ENCODE peak calls at places on chromosomes 7 and 10, in seven cellular contexts. One of them, this sample, is unnamed. For H3K9me3 and H3K4me1, the result is how much of the 10 kb centered on the place peaks cover.

GRCh38 chr10:6347391-6347951 is 144.7 kb downstream of the PFKFB3 start:
- DNase-seq in cardiac muscle cell: no peak
- DNase-seq in lower lobe of right lung: no peak
- DNase-seq in IMR-90: peak
- DNase-seq in suprapubic skin: no peak
- DNase-seq in adrenal gland: peak
- DNase-seq in PC-3: no peak
- DNase-seq in this sample: no peak

GRCh38 chr10:103350522-103351260 is at the start of gene PCGF6:
- DNase-seq in cardiac muscle cell: peak
- DNase-seq in suprapubic skin: peak
- DNase-seq in PC-3: peak
- DNase-seq in IMR-90: peak
- DNase-seq in lower lobe of right lung: peak
- DNase-seq in adrenal gland: peak
- DNase-seq in this sample: peak

GRCh38 chr10:11210211-11210922 is 192.7 kb downstream of the CELF2 start:
- DNase-seq in adrenal gland: no peak
- DNase-seq in lower lobe of right lung: no peak
- DNase-seq in PC-3: no peak
- DNase-seq in cardiac muscle cell: no peak
- DNase-seq in IMR-90: no peak
- DNase-seq in suprapubic skin: no peak
- DNase-seq in this sample: no peak

GRCh38 chr7:7183833-7184463 is 1.6 kb downstream of the C1GALT1 start:
- DNase-seq in adrenal gland: no peak
- DNase-seq in cardiac muscle cell: no peak
- DNase-seq in lower lobe of right lung: no peak
- DNase-seq in suprapubic skin: no peak
- DNase-seq in IMR-90: no peak
- DNase-seq in PC-3: peak
- DNase-seq in this sample: no peak

GRCh38 chr10:98299341-98299740 is 31.3 kb upstream of the LOXL4 start:
- DNase-seq in adrenal gland: no peak
- DNase-seq in cardiac muscle cell: peak
- DNase-seq in lower lobe of right lung: no peak
- DNase-seq in PC-3: no peak
- DNase-seq in suprapubic skin: no peak
- DNase-seq in IMR-90: peak
- DNase-seq in this sample: no peak

GRCh38 chr7:31443457-31443856 is 70.4 kb upstream of the ITPRID1 start:
- DNase-seq in lower lobe of right lung: no peak
- DNase-seq in adrenal gland: peak
- DNase-seq in PC-3: peak
- DNase-seq in cardiac muscle cell: peak
- DNase-seq in suprapubic skin: no peak
- DNase-seq in IMR-90: peak
- DNase-seq in this sample: no peak

GRCh38 chr7:121373177-121373576 is 22.9 kb downstream of the FAM3C start:
- DNase-seq in lower lobe of right lung: no peak
- DNase-seq in PC-3: no peak
- DNase-seq in IMR-90: no peak
- DNase-seq in adrenal gland: no peak
- DNase-seq in suprapubic skin: no peak
- DNase-seq in cardiac muscle cell: no peak
- DNase-seq in this sample: no peak

GRCh38 chr10:94047302-94047701 is 53.6 kb downstream of the PLCE1 start:
- DNase-seq in IMR-90: no peak
- DNase-seq in suprapubic skin: no peak
- DNase-seq in lower lobe of right lung: no peak
- DNase-seq in PC-3: no peak
- DNase-seq in adrenal gland: no peak
- DNase-seq in cardiac muscle cell: no peak
- DNase-seq in this sample: no peak

GRCh38 chr7:129401968-129402860 is 32.0 kb upstream of the STRIP2 start:
- DNase-seq in IMR-90: no peak
- DNase-seq in suprapubic skin: no peak
- DNase-seq in cardiac muscle cell: no peak
- DNase-seq in adrenal gland: no peak
- DNase-seq in lower lobe of right lung: no peak
- DNase-seq in PC-3: peak
- DNase-seq in this sample: no peak

GRCh38 chr10:129631870-129632623 is 165.0 kb downstream of the MGMT start:
- DNase-seq in IMR-90: no peak
- DNase-seq in lower lobe of right lung: no peak
- DNase-seq in PC-3: no peak
- DNase-seq in suprapubic skin: no peak
- DNase-seq in cardiac muscle cell: no peak
- DNase-seq in adrenal gland: no peak
- DNase-seq in this sample: no peak
- H3K9me3 ChIP-seq in IMR-90: under half
- H3K9me3 ChIP-seq in lower lobe of right lung: under half
- H3K9me3 ChIP-seq in PC-3: under half
- H3K9me3 ChIP-seq in suprapubic skin: under half
- H3K9me3 ChIP-seq in cardiac muscle cell: under half
- H3K9me3 ChIP-seq in adrenal gland: under half
- H3K9me3 ChIP-seq in this sample: under half

GRCh38 chr7:99619571-99620130 is 2.9 kb downstream of the ZSCAN25 start:
- DNase-seq in cardiac muscle cell: no peak
- DNase-seq in PC-3: no peak
- DNase-seq in suprapubic skin: no peak
- DNase-seq in adrenal gland: no peak
- DNase-seq in lower lobe of right lung: no peak
- DNase-seq in IMR-90: no peak
- DNase-seq in this sample: no peak

GRCh38 chr7:99623091-99623693 is 6.4 kb downstream of the ZSCAN25 start:
- DNase-seq in lower lobe of right lung: no peak
- DNase-seq in cardiac muscle cell: no peak
- DNase-seq in IMR-90: no peak
- DNase-seq in PC-3: no peak
- DNase-seq in adrenal gland: no peak
- DNase-seq in suprapubic skin: no peak
- DNase-seq in this sample: no peak

GRCh38 chr7:99622596-99622995 is 5.8 kb downstream of the ZSCAN25 start:
- DNase-seq in lower lobe of right lung: no peak
- DNase-seq in adrenal gland: no peak
- DNase-seq in cardiac muscle cell: no peak
- DNase-seq in suprapubic skin: no peak
- DNase-seq in IMR-90: no peak
- DNase-seq in PC-3: no peak
- DNase-seq in this sample: no peak

GRCh38 chr7:99618726-99619125 is 2.0 kb downstream of the ZSCAN25 start:
- DNase-seq in cardiac muscle cell: no peak
- DNase-seq in adrenal gland: no peak
- DNase-seq in lower lobe of right lung: no peak
- DNase-seq in suprapubic skin: no peak
- DNase-seq in IMR-90: peak
- DNase-seq in PC-3: peak
- DNase-seq in this sample: no peak

GRCh38 chr7:99621271-99621670 is 4.5 kb downstream of the ZSCAN25 start:
- DNase-seq in suprapubic skin: no peak
- DNase-seq in IMR-90: no peak
- DNase-seq in cardiac muscle cell: no peak
- DNase-seq in PC-3: no peak
- DNase-seq in adrenal gland: no peak
- DNase-seq in lower lobe of right lung: no peak
- DNase-seq in this sample: no peak
- H3K4me1 ChIP-seq in suprapubic skin: under half
- H3K4me1 ChIP-seq in IMR-90: under half
- H3K4me1 ChIP-seq in cardiac muscle cell: under half
- H3K4me1 ChIP-seq in PC-3: under half
- H3K4me1 ChIP-seq in adrenal gland: under half
- H3K4me1 ChIP-seq in lower lobe of right lung: under half
- H3K4me1 ChIP-seq in this sample: under half

GRCh38 chr10:60526024-60526585 is 136.4 kb upstream of the ANK3 start:
- DNase-seq in cardiac muscle cell: no peak
- DNase-seq in adrenal gland: no peak
- DNase-seq in suprapubic skin: no peak
- DNase-seq in IMR-90: no peak
- DNase-seq in lower lobe of right lung: no peak
- DNase-seq in PC-3: peak
- DNase-seq in this sample: no peak

GRCh38 chr10:60524541-60524940 is 134.9 kb upstream of the ANK3 start:
- DNase-seq in adrenal gland: no peak
- DNase-seq in lower lobe of right lung: no peak
- DNase-seq in cardiac muscle cell: no peak
- DNase-seq in IMR-90: peak
- DNase-seq in suprapubic skin: no peak
- DNase-seq in PC-3: no peak
- DNase-seq in this sample: no peak

GRCh38 chr10:60522617-60523016 is 132.9 kb upstream of the ANK3 start:
- DNase-seq in adrenal gland: no peak
- DNase-seq in PC-3: no peak
- DNase-seq in lower lobe of right lung: no peak
- DNase-seq in cardiac muscle cell: no peak
- DNase-seq in suprapubic skin: no peak
- DNase-seq in IMR-90: no peak
- DNase-seq in this sample: no peak

GRCh38 chr10:60518745-60519144 is 129.1 kb upstream of the ANK3 start:
- DNase-seq in adrenal gland: no peak
- DNase-seq in PC-3: no peak
- DNase-seq in suprapubic skin: no peak
- DNase-seq in lower lobe of right lung: no peak
- DNase-seq in IMR-90: no peak
- DNase-seq in cardiac muscle cell: no peak
- DNase-seq in this sample: no peak

DNA sequence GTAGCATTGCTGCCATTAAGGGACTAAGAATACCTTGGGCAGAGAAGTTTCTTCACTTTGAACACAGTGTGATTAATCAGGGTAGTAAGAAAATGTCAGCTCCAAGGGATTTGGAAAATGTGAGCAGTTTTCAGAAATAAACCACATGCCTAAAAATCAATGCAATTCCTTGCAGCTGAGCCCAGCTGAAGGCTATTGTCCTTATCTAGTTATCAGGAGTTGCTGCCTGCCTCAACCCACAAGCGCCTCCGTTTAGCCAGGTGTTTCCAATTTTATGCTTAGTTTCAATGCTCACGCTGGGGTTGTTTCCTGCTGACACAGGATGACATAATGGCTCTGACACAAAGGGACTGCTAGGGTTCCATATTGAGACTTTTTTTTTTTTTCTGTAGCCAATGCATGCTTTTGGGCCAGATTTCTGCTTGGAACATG is 132.3 kb upstream of the ANK3 start:
- DNase-seq in suprapubic skin: no peak
- DNase-seq in cardiac muscle cell: no peak
- DNase-seq in PC-3: peak
- DNase-seq in adrenal gland: no peak
- DNase-seq in IMR-90: peak
- DNase-seq in lower lobe of right lung: no peak
- DNase-seq in this sample: no peak
- H3K4me3 ChIP-seq in suprapubic skin: no peak
- H3K4me3 ChIP-seq in cardiac muscle cell: no peak
- H3K4me3 ChIP-seq in PC-3: no peak
- H3K4me3 ChIP-seq in adrenal gland: no peak
- H3K4me3 ChIP-seq in IMR-90: no peak
- H3K4me3 ChIP-seq in lower lobe of right lung: no peak
- H3K4me3 ChIP-seq in this sample: no peak

GRCh38 chr10:35795131-35795819 is 153.2 kb upstream of the FZD8 start:
- DNase-seq in cardiac muscle cell: no peak
- DNase-seq in suprapubic skin: no peak
- DNase-seq in IMR-90: peak
- DNase-seq in lower lobe of right lung: no peak
- DNase-seq in adrenal gland: no peak
- DNase-seq in PC-3: peak
- DNase-seq in this sample: no peak
- H3K9me3 ChIP-seq in cardiac muscle cell: under half
- H3K9me3 ChIP-seq in suprapubic skin: under half
- H3K9me3 ChIP-seq in IMR-90: under half
- H3K9me3 ChIP-seq in lower lobe of right lung: under half
- H3K9me3 ChIP-seq in adrenal gland: under half
- H3K9me3 ChIP-seq in PC-3: under half
- H3K9me3 ChIP-seq in this sample: under half

GRCh38 chr7:27145884-27146401 is 1.6 kb downstream of the HOXA6 start:
- DNase-seq in PC-3: no peak
- DNase-seq in adrenal gland: no peak
- DNase-seq in lower lobe of right lung: no peak
- DNase-seq in IMR-90: no peak
- DNase-seq in suprapubic skin: no peak
- DNase-seq in cardiac muscle cell: no peak
- DNase-seq in this sample: peak
- H3K4me1 ChIP-seq in PC-3: under half
- H3K4me1 ChIP-seq in adrenal gland: under half
- H3K4me1 ChIP-seq in lower lobe of right lung: under half
- H3K4me1 ChIP-seq in IMR-90: under half
- H3K4me1 ChIP-seq in suprapubic skin: half or more
- H3K4me1 ChIP-seq in cardiac muscle cell: under half
- H3K4me1 ChIP-seq in this sample: under half

GRCh38 chr7:73606801-73607691 is 17.3 kb downstream of the MLXIPL start:
- DNase-seq in IMR-90: peak
- DNase-seq in suprapubic skin: no peak
- DNase-seq in PC-3: peak
- DNase-seq in lower lobe of right lung: peak
- DNase-seq in cardiac muscle cell: peak
- DNase-seq in adrenal gland: peak
- DNase-seq in this sample: peak
- H3K4me3 ChIP-seq in IMR-90: no peak
- H3K4me3 ChIP-seq in suprapubic skin: no peak
- H3K4me3 ChIP-seq in PC-3: no peak
- H3K4me3 ChIP-seq in lower lobe of right lung: no peak
- H3K4me3 ChIP-seq in cardiac muscle cell: no peak
- H3K4me3 ChIP-seq in adrenal gland: no peak
- H3K4me3 ChIP-seq in this sample: no peak

This sample was measured in aorta.